ENCODE peak calls at places on chromosomes 5 and 9, in four cellular contexts. U is dermis blood vessel endothelial cell, E is GM23248, O is tibial nerve. T is an unnamed sample.

GRCh38 chr5:160931283-160931682 is 79.3 kb upstream of the ATP10B start:
- DNase-seq in U (no peak), O (no peak), E (no peak), T (no peak)

GRCh38 chr5:169789417-169789816 is 152.3 kb downstream of the DOCK2 start:
- DNase-seq in U (no peak), E (no peak), O (no peak), T (no peak)

GRCh38 chr9:72362680-72363139 is 2.3 kb downstream of the ZFAND5 start:
- DNase-seq in E (peak), O (peak), U (peak), T (no peak)

GRCh38 chr9:18666987-18667772 is 193.2 kb downstream of the ADAMTSL1 start:
- DNase-seq in U (no peak), O (no peak), E (peak), T (no peak)

GRCh38 chr5:131548190-131548589 is 86.8 kb downstream of the RAPGEF6 start:
- DNase-seq in U (peak), E (no peak), O (no peak), T (no peak)

GRCh38 chr9:112011051-112011620 is 114.5 kb downstream of the UGCG start:
- DNase-seq in E (no peak), O (no peak), U (no peak), T (no peak)

GRCh38 chr9:16870606-16871357 is at the start of gene BNC2:
- DNase-seq in U (peak), E (peak), O (peak), T (no peak)

GRCh38 chr5:67059747-67060490 is 136.7 kb downstream of the CD180 start:
- DNase-seq in O (no peak), U (peak), E (peak), T (peak)

GRCh38 chr5:66100851-66101250 is 43.2 kb upstream of the SREK1 start:
- DNase-seq in O (no peak), U (no peak), E (no peak), T (no peak)

GRCh38 chr5:109411627-109412026 is 1.9 kb upstream of the PJA2 start:
- DNase-seq in U (peak), E (peak), O (no peak), T (peak)

GRCh38 chr5:84274585-84275468 is 109.9 kb downstream of the EDIL3 start:
- DNase-seq in U (peak), O (peak), E (peak), T (no peak)

GRCh38 chr5:172541119-172541763 is 86.9 kb upstream of the SH3PXD2B start:
- DNase-seq in U (no peak), O (no peak), E (no peak), T (no peak)

GRCh38 chr5:161093105-161093504 is 241.1 kb upstream of the ATP10B start:
- DNase-seq in O (no peak), U (no peak), E (peak), T (no peak)

GRCh38 chr5:129177451-129177850 is 82.9 kb downstream of the ISOC1 start:
- DNase-seq in U (no peak), E (no peak), O (no peak), T (no peak)

GRCh38 chr9:71769175-71770165 is 1.2 kb upstream of the CEMIP2 start:
- DNase-seq in U (peak), O (peak), E (peak), T (no peak)

GRCh38 chr5:21672911-21673310 is 1180.2 kb downstream of the CDH12 start:
- DNase-seq in U (no peak), O (no peak), E (no peak), T (no peak)

GRCh38 chr9:93308158-93308602 is 124.2 kb downstream of the WNK2 start:
- DNase-seq in E (no peak), U (no peak), O (no peak), T (no peak)

GRCh38 chr9:96061293-96061987 is 185.9 kb downstream of the ERCC6L2 start:
- DNase-seq in O (peak), E (peak), U (peak), T (no peak)